ENCODE peak calls at places on chromosomes 11 and 22, in eight cellular contexts. E is MCF 10A, R is choroid plexus epithelial cell, D is adrenal gland, W is transverse colon, C is HL-60, M is endothelial cell, G is lower lobe of right lung. K is an unnamed sample.

GRCh38 chr22:42419328-42419881 is 12.8 kb downstream of the NFAM1 start:
- DNase-seq in E (no peak), C (peak; percentile 66), W (no peak), G (no peak), D (peak; percentile 30), M (no peak), R (no peak), K (no peak)

GRCh38 chr11:48005878-48006277 is 25.5 kb downstream of the PTPRJ start:
- DNase-seq in C (no peak), R (no peak), D (no peak), G (no peak), M (no peak), E (no peak), W (no peak), K (no peak)

GRCh38 chr22:47787501-47788227 is 1025.2 kb downstream of the TBC1D22A start:
- DNase-seq in E (no peak), G (no peak), C (no peak), R (no peak), D (no peak), M (no peak), W (no peak), K (no peak)

GRCh38 chr11:113161671-113162589 is 152.5 kb upstream of the TTC12 start:
- DNase-seq in M (no peak), R (no peak), D (peak; percentile 28), W (no peak), E (no peak), G (no peak), C (no peak), K (no peak)

GRCh38 chr22:21942407-21942895 is 10.2 kb downstream of the PPM1F start:
- DNase-seq in G (peak; percentile 80), D (peak; percentile 83), W (peak; percentile 52), C (peak; percentile 29), R (peak; percentile 87), E (peak; percentile 75), M (peak; percentile 72), K (no peak)

GRCh38 chr11:128940603-128941002 is 2.1 kb downstream of the TP53AIP1 start:
- DNase-seq in W (no peak), M (no peak), G (no peak), E (peak; percentile 53), C (no peak), R (no peak), D (no peak), K (no peak)

GRCh38 chr11:33291004-33291777 is 34.0 kb downstream of the HIPK3 start:
- DNase-seq in M (no peak), G (no peak), D (no peak), E (no peak), R (no peak), W (no peak), C (no peak), K (no peak)

GRCh38 chr11:19880088-19880345 is 167.4 kb downstream of the NAV2 start:
- DNase-seq in E (no peak), D (no peak), C (no peak), R (no peak), M (no peak), G (no peak), W (no peak), K (no peak)

GRCh38 chr22:23305922-23306374 is 125.6 kb downstream of the BCR start:
- DNase-seq in W (peak; percentile 33), C (no peak), M (no peak), D (peak; percentile 86), G (peak; percentile 62), E (no peak), R (peak; percentile 90), K (no peak)

GRCh38 chr11:64854534-64855502 is 10.4 kb upstream of the CDC42BPG start:
- DNase-seq in E (peak; percentile 97), R (peak; percentile 77), G (peak; percentile 86), M (no peak), C (no peak), W (peak; percentile 85), D (peak; percentile 96), K (no peak)

GRCh38 chr11:6925636-6926207 is 504 bp upstream of the ZNF215 start:
- DNase-seq in E (peak; percentile 29), W (no peak), R (peak; percentile 20), C (no peak), D (no peak), M (peak; percentile 11), G (no peak), K (no peak)

GRCh38 chr22:50603511-50604255 is 3.1 kb downstream of the MAPK8IP2 start:
- DNase-seq in M (no peak), G (no peak), R (no peak), W (no peak), E (no peak), D (no peak), C (no peak), K (no peak)

GRCh38 chr11:57786436-57786835 is 24.8 kb downstream of the CTNND1 start:
- DNase-seq in G (no peak), W (no peak), R (peak; percentile 42), D (no peak), M (no peak), C (no peak), E (peak; percentile 22), K (no peak)

GRCh38 chr11:133149698-133150097 is 382.6 kb downstream of the OPCML start:
- DNase-seq in R (no peak), E (no peak), G (no peak), C (no peak), M (no peak), W (no peak), D (no peak), K (no peak)

GRCh38 chr11:46966773-46967172 is 30.2 kb downstream of the CSTPP1 start:
- DNase-seq in M (no peak), W (no peak), G (no peak), E (no peak), D (no peak), C (no peak), R (no peak), K (no peak)

GRCh38 chr11:6151117-6151516 is 19.0 kb downstream of the OR52B2 start:
- DNase-seq in M (no peak), R (no peak), W (no peak), C (no peak), D (no peak), G (no peak), E (no peak), K (no peak)

GRCh38 chr11:35893796-35894475 is 49.9 kb upstream of the LDLRAD3 start:
- DNase-seq in D (no peak), W (peak; percentile 20), C (no peak), R (peak; percentile 21), M (no peak), G (no peak), E (peak; percentile 97), K (no peak)

GRCh38 chr11:129252621-129253020 is 60.5 kb upstream of the ARHGAP32 start:
- DNase-seq in W (no peak), E (no peak), D (no peak), R (no peak), G (no peak), M (no peak), C (no peak), K (no peak)

DNA sequence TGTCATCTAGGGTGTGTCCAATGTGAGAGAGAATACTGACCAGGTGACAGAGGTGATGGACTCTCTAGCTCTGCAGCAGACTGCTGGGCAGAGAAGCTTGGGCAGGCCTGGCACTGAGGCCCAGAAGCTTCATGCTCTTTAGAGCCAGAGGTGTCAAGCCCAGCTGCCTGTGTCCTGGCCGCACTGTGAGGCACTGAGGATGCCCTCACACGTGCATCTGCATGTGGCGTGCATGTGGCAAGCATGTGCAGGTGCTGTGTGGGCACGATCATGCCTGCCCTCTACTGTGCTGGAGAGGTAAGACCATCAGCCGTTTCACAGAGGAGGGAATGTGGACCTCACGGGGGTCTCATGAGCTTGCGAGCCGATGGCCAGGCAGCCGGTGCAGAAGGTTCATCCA is 15.8 kb upstream of the TXNRD2 start:
- DNase-seq in G (peak; percentile 44), C (no peak), R (no peak), E (no peak), D (no peak), M (no peak), W (no peak), K (no peak)
- TF ChIP-seq CTCF in G (no peak), C (no peak), R (peak; percentile 5), E (no peak), D (no peak), M (no peak), W (no peak), K (peak; percentile 10)

GRCh38 chr22:31678748-31679147 is 16.7 kb upstream of the PISD start:
- DNase-seq in G (no peak), E (no peak), M (no peak), D (no peak), W (no peak), C (no peak), R (no peak), K (no peak)
- TF ChIP-seq CTCF in G (no peak), E (no peak), M (no peak), D (no peak), W (no peak), C (no peak), R (no peak), K (no peak)

DNA sequence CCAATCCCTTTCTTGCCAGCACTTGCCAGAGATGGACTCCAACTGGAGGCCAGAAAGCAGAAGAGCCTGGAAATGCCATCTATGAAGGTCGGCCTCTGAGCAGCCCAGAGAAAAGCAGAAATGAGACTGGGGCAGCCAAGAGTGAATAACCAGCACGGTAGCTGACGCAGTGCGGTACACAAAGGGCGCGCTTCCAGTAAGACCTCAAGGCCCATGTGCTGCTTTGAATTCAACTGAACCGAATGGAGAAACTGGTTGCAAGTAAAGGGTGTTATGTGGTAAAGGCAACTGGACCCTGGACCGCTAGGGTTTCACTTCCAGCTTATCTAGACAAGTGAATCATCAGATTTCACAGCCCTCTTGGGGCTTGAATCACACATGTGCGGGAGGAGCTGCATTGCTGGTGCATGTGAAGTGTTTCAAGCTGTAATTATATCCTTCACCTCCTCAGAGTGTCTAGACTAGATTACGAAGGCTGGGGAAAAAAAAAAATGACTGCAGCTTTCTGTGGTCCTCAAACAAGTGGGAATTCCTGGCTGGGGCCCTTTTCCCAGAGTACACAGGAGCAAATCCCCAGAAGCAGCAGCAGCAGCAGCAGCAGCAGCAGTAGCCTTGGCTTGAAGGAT is 128.9 kb downstream of the CCDC34 start:
- DNase-seq in D (peak; percentile 70), M (no peak), C (no peak), E (peak; percentile 69), R (peak; percentile 95), G (no peak), W (peak; percentile 56), K (no peak)
- TF ChIP-seq CTCF in D (no peak), M (no peak), C (no peak), E (no peak), R (peak; percentile 30), G (no peak), W (no peak), K (no peak)

GRCh38 chr11:1707751-1708150 is 10.8 kb downstream of the KRTAP5-6 start:
- DNase-seq in D (no peak), W (no peak), E (no peak), C (no peak), M (no peak), R (no peak), G (no peak), K (no peak)

GRCh38 chr11:1708716-1709115 is 11.7 kb downstream of the KRTAP5-6 start:
- DNase-seq in M (no peak), D (no peak), R (no peak), E (no peak), C (no peak), W (no peak), G (no peak), K (no peak)

GRCh38 chr11:1705121-1706052 is 8.4 kb downstream of the KRTAP5-6 start:
- DNase-seq in D (no peak), R (peak; percentile 5), E (no peak), M (no peak), G (no peak), W (no peak), C (no peak), K (no peak)

GRCh38 chr11:1703146-1703545 is 6.2 kb downstream of the KRTAP5-6 start:
- DNase-seq in D (no peak), E (no peak), W (no peak), R (no peak), M (no peak), C (no peak), G (no peak), K (no peak)

GRCh38 chr11:1706634-1707400 is 9.8 kb downstream of the KRTAP5-6 start:
- DNase-seq in E (peak; percentile 29), G (no peak), M (no peak), W (no peak), R (peak; percentile 5), D (no peak), C (peak; percentile 63), K (no peak)
- TF ChIP-seq CTCF in E (no peak), G (peak; percentile 26), M (no peak), W (no peak), R (peak; percentile 17), D (peak; percentile 24), C (peak; percentile 69), K (no peak)

K was measured in progenitor cell of endocrine pancreas.